ENCODE peak calls at places on chromosomes 16 and 17, in ten cellular contexts. Y is NCI-H524; W is KBM-7; J is lung microvascular endothelial cell; F is NCI-H2171 treated with DMSO at 0.1 percent for 48 hours; Q is ascending aorta; H is activated T-cell treated with anti-CD3 and anti-CD28 coated beads, Interleukin-2, amount 50 U/mL, for 48 hours; P is skeletal muscle cell; V is heart right ventricle; G is tibial artery. S is an unnamed sample.

GRCh38 chr16:84247844-84248243 is 8.0 kb upstream of the KCNG4 start:
- DNase-seq in Y (peak; percentile 23), Q (no peak), V (no peak), F (peak; percentile 16), W (no peak), G (no peak), P (no peak), H (no peak), J (no peak), S (no peak)

GRCh38 chr17:74649909-74650308 is 26.4 kb upstream of the CD300E start:
- DNase-seq in V (no peak), Q (no peak), W (no peak), P (no peak), H (no peak), Y (no peak), J (no peak), G (no peak), F (no peak), S (no peak)

GRCh38 chr17:45289316-45290268 is 27.2 kb downstream of the MAP3K14 start:
- DNase-seq in H (no peak), P (no peak), V (no peak), Y (peak; percentile 88), W (no peak), Q (no peak), G (no peak), F (no peak), J (no peak), S (no peak)

GRCh38 chr17:19857640-19858039 is 10.1 kb downstream of the ULK2 start:
- DNase-seq in H (no peak), G (no peak), F (no peak), W (no peak), J (no peak), P (no peak), Y (no peak), V (no peak), Q (no peak), S (no peak)

GRCh38 chr16:86059253-86060171 is 160.6 kb downstream of the IRF8 start:
- DNase-seq in W (no peak), Y (no peak), F (no peak), G (no peak), P (no peak), Q (no peak), H (no peak), J (no peak), V (peak; percentile 86), S (no peak)

GRCh38 chr16:88356727-88357199 is 26.0 kb upstream of the ZNF469 start:
- DNase-seq in J (no peak), W (no peak), Y (no peak), G (no peak), H (no peak), P (no peak), Q (no peak), V (no peak), F (no peak), S (no peak)

GRCh38 chr16:2778692-2778958 is 1.5 kb upstream of the ELOB start:
- DNase-seq in Q (no peak), Y (no peak), J (no peak), G (no peak), F (no peak), H (no peak), W (no peak), P (no peak), V (no peak), S (no peak)

GRCh38 chr17:8292639-8293395 is 2.4 kb downstream of the SLC25A35 start:
- DNase-seq in H (no peak), P (no peak), F (no peak), Y (no peak), J (no peak), G (no peak), Q (no peak), W (no peak), V (no peak), S (no peak)

GRCh38 chr17:79650861-79651260 is 40.0 kb upstream of the RBFOX3 start:
- DNase-seq in Q (no peak), J (no peak), H (no peak), W (no peak), F (no peak), G (no peak), Y (no peak), P (no peak), V (no peak), S (no peak)

GRCh38 chr17:81512984-81513668 is 527 bp upstream of the ACTG1 start:
- DNase-seq in H (peak; percentile 83), Q (peak; percentile 85), W (peak; percentile 69), V (peak; percentile 74), G (peak; percentile 79), Y (peak; percentile 83), F (peak; percentile 74), P (no peak), J (peak; percentile 62), S (peak; percentile 77)

GRCh38 chr16:21260870-21261791 is 17.0 kb downstream of the CRYM start:
- DNase-seq in J (peak; percentile 82), Y (no peak), H (no peak), V (peak; percentile 16), F (no peak), G (no peak), Q (peak; percentile 65), P (peak; percentile 84), W (no peak), S (peak; percentile 90)

GRCh38 chr16:12758031-12758669 is 45.5 kb downstream of the CPPED1 start:
- DNase-seq in Y (peak; percentile 61), F (no peak), G (no peak), P (no peak), H (no peak), W (no peak), V (no peak), Q (no peak), J (peak; percentile 80), S (no peak)

GRCh38 chr16:75919664-75920063 is 193.4 kb upstream of the CPHXL start:
- DNase-seq in Y (no peak), Q (no peak), W (no peak), G (no peak), P (no peak), F (no peak), H (no peak), J (no peak), V (no peak), S (no peak)

GRCh38 chr17:652310-652709 is 62.3 kb downstream of the VPS53 start:
- DNase-seq in J (no peak), Y (no peak), G (peak; percentile 91), F (no peak), P (no peak), Q (peak; percentile 81), W (no peak), V (peak; percentile 86), H (no peak), S (no peak)

GRCh38 chr17:50067996-50068395 is 12.1 kb downstream of the ITGA3 start:
- DNase-seq in P (no peak), F (no peak), V (no peak), W (no peak), G (no peak), Y (no peak), H (no peak), Q (no peak), J (no peak), S (no peak)

GRCh38 chr17:60604686-60605334 is 4.8 kb downstream of the PPM1D start:
- DNase-seq in J (peak; percentile 64), Y (no peak), F (peak; percentile 30), H (no peak), W (no peak), G (peak; percentile 44), V (peak; percentile 11), P (no peak), Q (peak; percentile 86), S (no peak)

GRCh38 chr17:17739388-17740066 is 58.3 kb downstream of the RAI1 start:
- DNase-seq in W (no peak), H (no peak), P (no peak), Q (no peak), F (peak; percentile 17), V (no peak), J (peak; percentile 61), G (no peak), Y (peak; percentile 79), S (no peak)

GRCh38 chr16:77971306-77972131 is 50.8 kb upstream of the CLEC3A start:
- DNase-seq in G (peak; percentile 79), F (peak; percentile 21), Q (peak; percentile 91), W (peak; percentile 68), P (peak; percentile 24), Y (peak; percentile 76), J (peak; percentile 76), V (peak; percentile 80), H (peak; percentile 81), S (peak; percentile 81)

GRCh38 chr17:6020376-6021010 is 49.7 kb upstream of the WSCD1 start:
- DNase-seq in Q (no peak), G (no peak), Y (no peak), F (no peak), H (no peak), V (no peak), P (no peak), J (no peak), W (no peak), S (no peak)

GRCh38 chr16:72021043-72021442 is 12.5 kb downstream of the DHODH start:
- DNase-seq in H (no peak), P (no peak), V (no peak), W (no peak), G (no peak), J (no peak), Y (no peak), Q (no peak), F (no peak), S (no peak)

GRCh38 chr16:57998484-57998883 is 2.0 kb downstream of the ZNF319 start:
- DNase-seq in W (peak; percentile 71), Q (no peak), Y (no peak), F (no peak), P (no peak), H (peak; percentile 76), J (no peak), G (no peak), V (no peak), S (no peak)

GRCh38 chr17:82424001-82424862 is 5.8 kb upstream of the OGFOD3 start:
- DNase-seq in P (no peak), Q (no peak), G (no peak), W (peak; percentile 74), H (peak; percentile 77), Y (no peak), F (no peak), J (peak; percentile 61), V (no peak), S (peak; percentile 48)

GRCh38 chr17:62718420-62718819 is 89.7 kb downstream of the MARCHF10 start:
- DNase-seq in J (no peak), F (no peak), H (peak; percentile 59), G (no peak), W (no peak), V (no peak), Q (no peak), Y (no peak), P (no peak), S (no peak)

GRCh38 chr17:13541032-13541480 is 60.7 kb downstream of the HS3ST3A1 start:
- DNase-seq in F (no peak), P (peak; percentile 93), G (peak; percentile 41), Y (no peak), W (no peak), J (no peak), H (no peak), V (no peak), Q (no peak), S (no peak)

GRCh38 chr17:44919885-44920564 is 4.7 kb upstream of the GFAP start:
- DNase-seq in Q (peak; percentile 90), G (peak; percentile 86), J (peak; percentile 86), V (peak; percentile 80), P (peak; percentile 36), W (peak; percentile 73), Y (peak; percentile 86), F (peak; percentile 24), H (peak; percentile 78), S (peak; percentile 90)

GRCh38 chr16:1991135-1991551 is 1.4 kb downstream of the SYNGR3 start:
- DNase-seq in V (no peak), G (no peak), Q (no peak), F (no peak), P (no peak), J (no peak), W (no peak), H (peak; percentile 66), Y (no peak), S (no peak)

GRCh38 chr17:75524269-75524970 is 1.1 kb upstream of the LLGL2 start:
- DNase-seq in P (no peak), H (no peak), F (no peak), J (no peak), Y (no peak), G (no peak), V (no peak), Q (no peak), W (no peak), S (no peak)

GRCh38 chr17:699350-699749 is 15.3 kb downstream of the VPS53 start:
- DNase-seq in W (no peak), Y (no peak), V (no peak), F (no peak), J (peak; percentile 69), Q (no peak), G (no peak), P (no peak), H (no peak), S (no peak)